ENCODE peak calls at places on chromosomes 13 and 19, in four cellular contexts. M is tibial nerve, X is brain microvascular endothelial cell, Y is cardiac muscle cell. I is an unnamed sample.

GRCh38 chr13:78816154-78816553 is 157.2 kb upstream of the OBI1 start:
- DNase-seq in M (no peak), X (no peak), Y (no peak), I (no peak)

GRCh38 chr13:112900691-112901091 is 68.3 kb upstream of the MCF2L start:
- DNase-seq in M (no peak), X (no peak), Y (no peak), I (no peak)

GRCh38 chr19:18798384-18799352 is 7.6 kb upstream of the COMP start:
- DNase-seq in M (no peak), X (no peak), Y (no peak), I (no peak)

GRCh38 chr19:32537626-32538025 is 43.4 kb upstream of the PDCD5 start:
- DNase-seq in M (no peak), X (no peak), Y (no peak), I (no peak)

GRCh38 chr13:33918199-33918932 is 100.4 kb downstream of the RFC3 start:
- DNase-seq in M (no peak), X (peak), Y (peak), I (no peak)

GRCh38 chr13:94028234-94029145 is 451.0 kb downstream of the DCT start:
- DNase-seq in M (no peak), X (no peak), Y (peak), I (no peak)

GRCh38 chr13:50026788-50027473 is 11.7 kb downstream of the KCNRG start:
- DNase-seq in M (no peak), X (no peak), Y (no peak), I (no peak)

GRCh38 chr13:64723735-64724134 is 2506.4 kb downstream of the PCDH9 start:
- DNase-seq in M (no peak), X (peak), Y (peak), I (no peak)

GRCh38 chr13:48043789-48044503 is 6.4 kb downstream of the NUDT15 start:
- DNase-seq in M (no peak), X (peak), Y (peak), I (no peak)

GRCh38 chr19:41753159-41753558 is 2.2 kb upstream of the CEACAM6 start:
- DNase-seq in M (peak), X (peak), Y (peak), I (peak)

GRCh38 chr19:17678836-17679235 is 9.3 kb downstream of the UNC13A start:
- DNase-seq in M (no peak), X (no peak), Y (no peak), I (no peak)

GRCh38 chr19:17681505-17682125 is 6.5 kb downstream of the UNC13A start:
- DNase-seq in M (no peak), X (peak), Y (peak), I (no peak)

GRCh38 chr19:17682273-17682672 is 5.9 kb downstream of the UNC13A start:
- DNase-seq in M (no peak), X (no peak), Y (no peak), I (no peak)

GRCh38 chr19:17679526-17680234 is 8.5 kb downstream of the UNC13A start:
- DNase-seq in M (no peak), X (no peak), Y (no peak), I (no peak)

DNA sequence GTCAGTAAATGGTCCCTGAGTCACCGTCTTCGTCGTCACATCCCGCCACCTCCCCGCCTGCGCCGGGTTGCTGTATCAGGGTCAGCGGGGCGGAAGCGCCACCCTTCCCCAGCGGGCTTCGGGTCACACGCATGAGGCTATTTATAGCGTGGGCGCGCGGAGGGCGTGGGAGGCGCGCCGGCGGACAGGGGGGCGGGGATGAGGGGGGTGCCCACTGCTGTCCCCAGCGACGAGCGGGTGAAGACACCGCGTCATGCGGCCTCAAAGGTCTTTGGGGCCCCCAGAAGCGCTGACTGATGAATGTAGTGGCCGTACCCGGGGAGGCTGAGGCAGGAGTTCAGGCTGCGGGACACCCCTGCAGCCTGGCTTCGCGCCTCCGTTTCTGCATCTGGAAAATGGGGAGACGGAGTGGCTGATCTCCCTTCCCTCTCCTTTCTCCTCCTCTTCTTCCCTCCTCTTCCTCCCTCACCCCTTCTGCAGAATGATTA is 7.9 kb downstream of the UNC13A start:
- DNase-seq in M (peak), X (peak), Y (peak), I (peak)
- H3K27ac ChIP-seq in M (no peak), X (no peak), Y (no peak), I (peak)

GRCh38 chr13:39035204-39035603 is 2.7 kb downstream of the PROSER1 start:
- DNase-seq in M (no peak), X (no peak), Y (no peak), I (no peak)

GRCh38 chr13:39036212-39036611 is 1.7 kb downstream of the PROSER1 start:
- DNase-seq in M (no peak), X (no peak), Y (peak), I (no peak)

GRCh38 chr13:39035799-39036198 is 2.1 kb downstream of the PROSER1 start:
- DNase-seq in M (no peak), X (no peak), Y (no peak), I (no peak)

GRCh38 chr13:39032150-39032549 is 5.7 kb downstream of the PROSER1 start:
- DNase-seq in M (no peak), X (no peak), Y (no peak), I (no peak)

GRCh38 chr13:39034085-39034484 is 3.8 kb downstream of the PROSER1 start:
- DNase-seq in M (no peak), X (no peak), Y (no peak), I (no peak)
- H3K4me3 ChIP-seq in M (no peak), X (no peak), Y (no peak), I (no peak)

GRCh38 chr13:108409735-108410134 is 140.2 kb downstream of the TNFSF13B start:
- DNase-seq in M (no peak), X (no peak), Y (no peak), I (no peak)
- H3K27ac ChIP-seq in M (no peak), X (no peak), Y (no peak), I (no peak)

DNA sequence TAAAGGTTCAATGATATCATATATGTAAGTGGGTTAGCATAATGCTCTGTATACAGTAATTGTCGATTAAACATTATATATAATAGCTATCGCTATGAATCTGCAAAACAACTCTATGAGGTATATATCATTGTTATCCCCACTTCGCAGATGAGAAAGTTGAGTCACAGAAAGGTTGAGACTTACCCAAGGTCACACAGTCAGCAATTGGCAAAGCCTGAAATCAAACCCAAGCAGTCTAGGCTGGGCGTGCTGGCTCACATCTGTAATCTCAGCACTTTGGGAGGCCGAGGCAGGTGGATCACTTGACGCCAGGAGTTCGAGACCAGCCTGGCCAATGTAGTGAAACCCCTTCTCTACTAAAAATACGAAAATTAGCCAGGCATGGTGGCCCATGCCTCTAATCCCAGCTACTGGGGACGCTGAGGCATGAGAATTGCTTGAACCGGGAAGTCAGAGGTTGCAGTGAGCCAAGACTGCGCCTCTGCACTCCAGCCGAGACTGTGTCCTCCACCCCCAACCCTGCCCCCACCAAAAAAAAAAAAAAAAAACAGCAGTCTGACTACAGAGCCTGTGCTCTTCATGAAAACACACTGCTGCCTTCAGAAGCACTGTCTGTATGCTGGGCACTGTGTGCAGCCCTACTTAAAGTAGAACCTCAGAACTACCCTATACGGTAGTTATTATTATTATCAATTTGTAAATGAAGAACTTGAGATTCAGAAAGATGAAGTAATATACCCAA is 1.3 kb downstream of the HSPBP1 start:
- DNase-seq in M (no peak), X (no peak), Y (no peak), I (no peak)
- H3K4me3 ChIP-seq in M (no peak), X (no peak), Y (no peak), I (no peak)

DNA sequence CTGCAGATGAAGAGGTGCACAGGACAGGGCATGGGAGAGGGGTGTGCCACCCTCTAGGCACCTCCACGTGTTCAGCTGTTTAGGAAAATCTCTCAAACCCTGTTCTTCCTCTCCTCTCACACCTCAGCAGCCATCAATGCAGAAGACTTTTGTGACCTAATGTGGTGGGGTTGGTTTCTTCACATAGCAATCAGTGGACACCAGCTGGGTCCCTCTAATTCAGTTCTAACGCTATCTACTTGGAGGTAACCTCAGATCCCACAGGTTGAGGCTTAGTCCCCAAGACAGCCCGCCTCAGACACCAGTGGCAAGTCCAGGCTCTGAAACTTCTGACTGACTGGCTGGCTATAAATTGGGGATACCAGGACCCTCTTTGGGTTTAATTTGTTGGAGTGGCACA is 69.9 kb upstream of the ANKRD10 start:
- DNase-seq in M (no peak), X (no peak), Y (no peak), I (no peak)
- H3K27ac ChIP-seq in M (no peak), X (no peak), Y (no peak), I (no peak)

GRCh38 chr19:1237754-1238372 is at the start of gene CBARP:
- DNase-seq in M (no peak), X (no peak), Y (peak), I (no peak)

GRCh38 chr19:1238373-1239303 is 833 bp upstream of the CBARP start:
- DNase-seq in M (no peak), X (no peak), Y (no peak), I (no peak)

GRCh38 chr19:1240925-1241324 is 626 bp upstream of the ATP5F1D start:
- DNase-seq in M (no peak), X (no peak), Y (no peak), I (no peak)

GRCh38 chr19:1239796-1240737 is 1.5 kb upstream of the ATP5F1D start:
- DNase-seq in M (peak), X (peak), Y (peak), I (peak)

GRCh38 chr19:1239420-1239795 is 1.6 kb upstream of the CBARP start:
- DNase-seq in M (no peak), X (no peak), Y (no peak), I (no peak)
- H3K4me3 ChIP-seq in M (no peak), X (no peak), Y (no peak), I (no peak)

DNA sequence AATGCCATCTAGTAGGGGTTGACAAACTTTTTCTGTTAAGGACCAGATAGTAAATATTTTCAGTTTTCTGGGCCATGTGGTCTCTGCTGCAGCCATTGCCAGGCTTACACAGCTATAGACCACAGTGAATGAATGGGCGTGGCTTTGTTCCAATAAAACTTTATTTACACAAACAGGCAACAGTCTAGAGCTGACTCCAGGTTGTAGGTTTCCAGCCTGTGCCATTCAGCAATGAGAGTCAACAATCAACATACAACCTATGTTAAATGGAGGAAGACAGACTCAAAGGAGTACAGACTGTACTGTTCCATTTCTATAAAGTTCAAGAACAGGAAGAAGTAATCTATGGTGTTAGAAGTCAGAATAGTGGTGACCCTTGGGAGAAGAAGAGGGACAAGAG is 15.2 kb upstream of the IZUMO2 start:
- DNase-seq in M (no peak), X (no peak), Y (no peak), I (no peak)
- H3K27ac ChIP-seq in M (no peak), X (no peak), Y (no peak), I (no peak)

DNA sequence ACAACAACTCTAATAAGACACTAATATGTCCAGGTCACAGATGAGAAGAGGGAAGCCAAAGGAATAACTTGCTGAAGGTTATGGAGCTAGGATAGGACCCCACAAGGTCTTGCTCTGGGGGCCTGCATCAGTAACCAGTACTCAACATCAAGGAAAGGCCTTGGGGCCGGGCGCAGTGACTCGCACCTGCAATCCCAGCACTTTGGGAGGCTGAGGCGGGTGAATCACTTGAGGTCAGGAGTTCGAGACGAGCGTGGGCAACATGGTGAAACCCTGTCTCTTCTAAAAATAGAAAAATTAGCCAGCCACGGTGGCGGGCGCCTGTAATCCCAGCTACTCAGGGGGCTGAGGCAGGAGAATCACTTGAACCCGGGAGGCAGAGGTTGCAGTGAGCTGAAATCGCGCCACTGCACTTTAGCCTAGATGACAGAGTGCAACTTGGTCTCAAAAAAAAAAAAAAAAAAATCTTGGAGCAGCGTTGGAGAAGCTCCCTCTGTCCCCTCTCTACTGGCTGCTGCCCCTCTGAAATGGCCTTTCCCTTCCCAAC is 1.8 kb downstream of the LONP1 start:
- DNase-seq in M (no peak), X (peak), Y (peak), I (no peak)
- H3K4me3 ChIP-seq in M (no peak), X (peak), Y (peak), I (no peak)